ENCODE peak calls at places on chromosomes 7 and 10, in five cellular contexts. C is heart right ventricle, N is pancreas, I is bronchial epithelial cell, U is fibroblast of lung. T is an unnamed sample.

GRCh38 chr7:93043393-93043985 is 74.3 kb downstream of the SAMD9 start:
- DNase-seq in C (no peak), N (no peak), I (peak), U (peak), T (peak)

GRCh38 chr10:3761916-3762708 is 22.9 kb downstream of the KLF6 start:
- DNase-seq in C (no peak), N (no peak), I (peak), U (peak), T (no peak)

GRCh38 chr10:130341325-130341724 is 205.1 kb downstream of the GLRX3 start:
- DNase-seq in C (no peak), N (peak), I (no peak), U (no peak), T (no peak)

GRCh38 chr10:18233775-18234174 is 93.6 kb downstream of the CACNB2 start:
- DNase-seq in C (peak), N (peak), I (no peak), U (no peak), T (peak)

GRCh38 chr7:46317256-46317655 is 396.2 kb upstream of the IGFBP3 start:
- DNase-seq in C (no peak), N (no peak), I (no peak), U (peak), T (no peak)

GRCh38 chr7:132098337-132098736 is 477.9 kb downstream of the PLXNA4 start:
- DNase-seq in C (no peak), N (no peak), I (no peak), U (no peak), T (no peak)

GRCh38 chr10:79424221-79425073 is 21.0 kb downstream of the ZCCHC24 start:
- DNase-seq in C (no peak), N (peak), I (no peak), U (peak), T (peak)

GRCh38 chr7:29480456-29480855 is 83.2 kb upstream of the PRR15 start:
- DNase-seq in C (peak), N (no peak), I (no peak), U (no peak), T (peak)

GRCh38 chr10:90461437-90462155 is 396.2 kb downstream of the HTR7 start:
- DNase-seq in C (no peak), N (no peak), I (no peak), U (peak), T (no peak)

GRCh38 chr10:49646256-49646870 is 32.5 kb downstream of the CHAT start:
- DNase-seq in C (no peak), N (no peak), I (no peak), U (no peak), T (no peak)

GRCh38 chr7:130258494-130259078 is 8.1 kb upstream of the CPA2 start:
- DNase-seq in C (no peak), N (no peak), I (no peak), U (no peak), T (no peak)

GRCh38 chr7:130254555-130254954 is 12.1 kb upstream of the CPA2 start:
- DNase-seq in C (no peak), N (peak), I (no peak), U (no peak), T (no peak)

GRCh38 chr7:130256716-130257115 is 9.9 kb upstream of the CPA2 start:
- DNase-seq in C (no peak), N (no peak), I (no peak), U (no peak), T (no peak)
- H3K4me3 ChIP-seq in C (no peak), N (no peak), I (no peak), U (no peak), T (no peak)

GRCh38 chr10:132334883-132335188 is 2.8 kb downstream of the LRRC27 start:
- DNase-seq in C (no peak), N (no peak), I (no peak), U (no peak), T (no peak)

GRCh38 chr10:132338876-132339275 is 6.9 kb downstream of the LRRC27 start:
- DNase-seq in C (no peak), N (no peak), I (no peak), U (no peak), T (no peak)

GRCh38 chr10:132337019-132337418 is 5.0 kb downstream of the LRRC27 start:
- DNase-seq in C (no peak), N (no peak), I (peak), U (peak), T (no peak)

GRCh38 chr10:132335189-132336063 is 3.4 kb downstream of the LRRC27 start:
- DNase-seq in C (peak), N (no peak), I (no peak), U (no peak), T (peak)

DNA sequence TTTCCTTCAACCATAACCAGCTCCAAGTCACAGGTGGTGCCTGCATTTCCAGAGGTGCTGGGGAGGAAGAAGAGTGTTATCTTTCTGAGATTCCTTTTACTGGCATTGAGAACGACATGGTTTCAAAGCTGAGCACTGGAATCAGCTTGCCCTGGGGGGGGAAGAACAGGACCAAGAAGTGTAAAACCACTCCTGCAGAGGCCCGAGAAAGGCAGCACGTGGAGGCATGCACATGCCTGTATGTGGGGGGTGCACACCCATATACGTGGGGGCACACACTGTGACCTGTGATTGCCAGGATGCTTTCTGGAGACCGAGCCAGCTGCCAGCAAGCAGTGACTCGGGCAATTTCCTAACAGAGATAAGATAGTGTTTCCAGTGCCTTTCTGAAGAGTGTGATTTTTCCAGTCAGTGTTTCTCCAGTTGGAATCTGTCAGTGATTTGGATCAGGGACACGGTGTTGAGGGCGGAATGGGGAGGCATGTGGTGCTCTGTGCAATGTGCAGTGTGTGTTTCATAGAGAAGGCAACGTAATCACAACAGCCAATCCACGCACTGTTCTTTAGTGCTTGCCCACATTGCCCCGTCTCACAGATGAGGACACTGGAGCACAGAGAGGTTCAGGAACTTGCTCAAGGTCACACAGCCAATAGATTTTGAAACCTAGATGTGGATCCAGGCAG is 4.2 kb downstream of the LRRC27 start:
- DNase-seq in C (no peak), N (no peak), I (no peak), U (no peak), T (peak)
- H3K4me3 ChIP-seq in C (peak), N (no peak), I (no peak), U (no peak), T (no peak)

DNA sequence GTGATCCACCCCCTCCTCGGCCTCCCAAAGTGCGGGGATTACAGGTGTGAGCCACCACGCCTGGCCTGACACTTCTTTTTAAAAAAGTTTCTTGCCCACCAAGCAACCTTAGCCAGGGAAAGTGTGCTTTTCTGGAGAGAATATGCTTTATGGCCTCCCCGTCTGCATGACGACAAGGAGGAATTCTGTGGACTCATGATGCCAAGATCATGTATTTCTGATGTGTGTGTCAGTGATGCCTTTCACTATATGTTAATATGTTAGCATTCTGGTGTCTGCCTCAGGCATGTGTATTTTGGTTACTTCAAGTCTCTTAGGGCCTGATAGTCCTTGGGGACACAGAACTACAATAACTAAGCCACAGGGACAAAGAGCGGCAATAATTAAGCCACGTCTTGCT is 2.1 kb downstream of the PDSS1 start:
- DNase-seq in C (no peak), N (no peak), I (no peak), U (no peak), T (no peak)
- H3K4me3 ChIP-seq in C (no peak), N (no peak), I (no peak), U (no peak), T (no peak)

GRCh38 chr7:26081627-26082026 is 70.4 kb upstream of the NFE2L3 start:
- DNase-seq in C (no peak), N (no peak), I (no peak), U (no peak), T (no peak)
- H3K4me3 ChIP-seq in C (no peak), N (no peak), I (no peak), U (no peak), T (no peak)

GRCh38 chr10:118704711-118705110 is 50.1 kb downstream of the CACUL1 start:
- DNase-seq in C (no peak), N (no peak), I (peak), U (no peak), T (no peak)
- H3K4me3 ChIP-seq in C (no peak), N (no peak), I (no peak), U (no peak), T (no peak)

GRCh38 chr10:29730969-29731368 is 96.2 kb upstream of the SVIL start:
- DNase-seq in C (no peak), N (no peak), I (no peak), U (no peak), T (no peak)

GRCh38 chr10:29730461-29730860 is 95.7 kb upstream of the SVIL start:
- DNase-seq in C (no peak), N (no peak), I (no peak), U (no peak), T (no peak)

GRCh38 chr10:29731760-29732159 is 97.0 kb upstream of the SVIL start:
- DNase-seq in C (no peak), N (no peak), I (no peak), U (peak), T (no peak)

GRCh38 chr10:29725133-29725720 is 90.5 kb upstream of the SVIL start:
- DNase-seq in C (peak), N (no peak), I (peak), U (peak), T (peak)

DNA sequence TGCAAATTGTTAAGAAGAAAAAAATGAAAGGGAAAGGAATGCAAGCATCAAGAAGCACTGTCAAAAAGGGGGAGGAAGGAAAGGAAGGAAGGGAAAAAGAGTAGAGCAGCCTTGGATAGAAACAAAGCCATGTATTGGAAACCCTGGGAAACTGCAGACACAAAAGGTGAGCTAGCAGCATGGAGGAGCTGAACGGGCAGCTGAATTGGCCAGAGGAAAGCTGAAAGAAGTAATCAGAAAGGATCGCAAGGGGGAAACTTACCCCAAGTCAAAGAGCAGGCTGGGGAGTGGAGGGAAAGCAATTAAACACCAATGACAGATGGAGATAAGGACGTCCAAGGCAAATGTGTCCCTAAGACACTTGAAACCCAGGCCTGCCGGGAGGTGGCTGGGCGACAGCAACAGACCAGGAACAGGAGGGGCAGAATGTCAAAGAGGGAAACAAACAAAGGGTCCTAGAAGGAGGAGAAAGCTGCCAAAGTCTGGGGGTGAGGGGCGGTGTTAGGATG is 93.8 kb upstream of the SVIL start:
- DNase-seq in C (no peak), N (no peak), I (no peak), U (no peak), T (no peak)
- H3K4me3 ChIP-seq in C (no peak), N (no peak), I (no peak), U (no peak), T (no peak)

GRCh38 chr7:1459512-1459892 is 232 bp upstream of the MICALL2 start:
- DNase-seq in C (peak), N (peak), I (peak), U (peak), T (peak)

GRCh38 chr7:1459930-1460756 is 873 bp upstream of the MICALL2 start:
- DNase-seq in C (peak), N (no peak), I (peak), U (no peak), T (no peak)

GRCh38 chr7:1461640-1462375 is 2.5 kb upstream of the MICALL2 start:
- DNase-seq in C (no peak), N (no peak), I (no peak), U (no peak), T (no peak)

GRCh38 chr7:1458676-1459511 is at the start of gene MICALL2:
- DNase-seq in C (peak), N (peak), I (peak), U (peak), T (peak)

DNA sequence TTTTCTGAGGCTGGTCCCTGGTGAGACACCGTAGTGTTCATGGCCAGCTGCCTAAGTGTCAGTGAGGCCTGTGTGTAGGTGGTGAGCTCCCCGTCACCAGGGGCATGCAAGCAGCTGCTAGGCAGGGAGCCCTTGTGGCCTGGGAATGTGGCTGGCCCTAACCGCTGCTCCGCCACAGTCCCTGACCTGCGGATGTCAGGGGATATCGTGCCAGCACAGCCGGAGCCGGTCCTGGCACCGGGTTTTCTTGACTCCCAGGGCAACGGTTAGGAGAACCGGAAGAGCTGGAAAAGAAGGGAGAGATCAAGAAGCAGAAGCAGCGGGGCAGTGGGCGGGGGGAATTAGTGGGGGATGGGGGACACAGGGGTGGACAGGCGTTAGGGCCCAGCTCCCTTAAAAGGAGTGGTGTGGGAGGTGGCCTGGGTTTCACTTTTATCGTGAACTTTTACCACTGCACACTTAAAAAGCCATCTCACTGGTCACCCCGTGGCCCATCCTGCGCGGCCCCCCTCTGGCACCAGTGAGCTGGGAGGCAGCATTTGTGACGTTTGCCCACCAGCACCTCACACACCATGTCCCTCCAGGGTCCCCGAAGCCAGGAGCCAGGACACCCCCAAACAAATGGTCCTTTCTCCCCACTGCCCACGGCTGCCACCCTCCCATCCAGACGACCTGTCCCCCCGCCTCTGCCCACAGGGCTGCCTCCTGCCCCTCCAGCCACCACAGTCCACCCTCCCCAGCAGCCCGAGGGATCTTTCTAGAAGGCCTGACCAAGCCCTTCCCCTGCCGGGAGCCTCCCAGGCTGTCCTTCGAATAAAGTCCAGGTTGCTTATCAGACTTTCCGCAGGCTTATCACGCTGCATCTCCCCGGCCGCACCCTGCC is 1.7 kb upstream of the MICALL2 start:
- DNase-seq in C (peak), N (no peak), I (no peak), U (peak), T (peak)
- H3K4me3 ChIP-seq in C (peak), N (peak), I (no peak), U (peak), T (no peak)

GRCh38 chr7:13577566-13578145 is 411.8 kb downstream of the ETV1 start:
- DNase-seq in C (no peak), N (no peak), I (peak), U (peak), T (no peak)

GRCh38 chr7:13581097-13581496 is 408.4 kb downstream of the ETV1 start:
- DNase-seq in C (no peak), N (no peak), I (no peak), U (no peak), T (no peak)

DNA sequence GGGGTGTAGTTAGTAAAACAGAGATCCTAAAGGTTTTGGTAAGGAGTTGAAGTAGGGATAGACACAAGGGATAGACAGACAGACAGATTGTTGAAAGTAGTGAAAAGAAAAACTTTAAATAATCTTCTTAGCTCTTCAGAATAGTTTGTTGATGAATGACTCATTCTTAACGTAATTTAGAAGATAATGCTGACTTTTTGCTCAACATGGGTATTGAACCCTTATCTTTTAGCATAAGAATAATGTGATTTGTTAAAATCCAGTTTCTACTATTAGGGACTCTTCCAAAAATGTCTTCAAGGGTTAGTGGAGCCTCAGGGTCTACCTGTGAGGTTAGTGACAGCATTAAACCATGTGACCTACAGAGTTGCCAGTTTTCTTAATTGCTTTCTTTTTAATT is 411.2 kb downstream of the ETV1 start:
- DNase-seq in C (no peak), N (no peak), I (no peak), U (no peak), T (no peak)
- H3K4me3 ChIP-seq in C (no peak), N (no peak), I (no peak), U (no peak), T (no peak)

GRCh38 chr10:22317771-22318565 is 1.8 kb downstream of the COMMD3 start:
- DNase-seq in C (no peak), N (no peak), I (no peak), U (no peak), T (no peak)
- H3K4me3 ChIP-seq in C (peak), N (no peak), I (no peak), U (peak), T (no peak)